ENCODE peak calls at places on chromosomes 12 and 14, in five cellular contexts. One of them, this sample, is unnamed.

GRCh38 chr14:73105727-73106126 is 30.6 kb upstream of the PSEN1 start:
- DNase-seq in PC-9: no peak
- DNase-seq in cardiac fibroblast: no peak
- DNase-seq in CD8-positive, alpha-beta T cell: no peak
- DNase-seq in ascending aorta: no peak
- DNase-seq in this sample: no peak

GRCh38 chr14:50116986-50117385 is 614 bp upstream of the VCPKMT start:
- DNase-seq in PC-9: no peak
- DNase-seq in cardiac fibroblast: no peak
- DNase-seq in CD8-positive, alpha-beta T cell: no peak
- DNase-seq in ascending aorta: no peak
- DNase-seq in this sample: no peak

GRCh38 chr14:68598621-68599447 is 194.0 kb downstream of the ZFP36L1 start:
- DNase-seq in PC-9: peak; percentile 96
- DNase-seq in cardiac fibroblast: peak; percentile 98
- DNase-seq in CD8-positive, alpha-beta T cell: no peak
- DNase-seq in ascending aorta: peak; percentile 83
- DNase-seq in this sample: peak; percentile 94

GRCh38 chr12:98772818-98773217 is 127.7 kb downstream of the APAF1 start:
- DNase-seq in PC-9: no peak
- DNase-seq in cardiac fibroblast: no peak
- DNase-seq in CD8-positive, alpha-beta T cell: no peak
- DNase-seq in ascending aorta: no peak
- DNase-seq in this sample: no peak

GRCh38 chr12:102347761-102348160 is 132.6 kb downstream of the IGF1 start:
- DNase-seq in PC-9: no peak
- DNase-seq in cardiac fibroblast: no peak
- DNase-seq in CD8-positive, alpha-beta T cell: no peak
- DNase-seq in ascending aorta: no peak
- DNase-seq in this sample: no peak

GRCh38 chr14:33714527-33715222 is 236.2 kb downstream of the EGLN3 start:
- DNase-seq in PC-9: peak; percentile 37
- DNase-seq in cardiac fibroblast: peak; percentile 39
- DNase-seq in CD8-positive, alpha-beta T cell: no peak
- DNase-seq in ascending aorta: no peak
- DNase-seq in this sample: no peak

GRCh38 chr14:96586056-96586455 is 83.9 kb downstream of the PAPOLA start:
- DNase-seq in PC-9: no peak
- DNase-seq in cardiac fibroblast: no peak
- DNase-seq in CD8-positive, alpha-beta T cell: no peak
- DNase-seq in ascending aorta: no peak
- DNase-seq in this sample: no peak

GRCh38 chr14:73235531-73236155 is 1.7 kb upstream of the PAPLN start:
- DNase-seq in PC-9: no peak
- DNase-seq in cardiac fibroblast: peak; percentile 46
- DNase-seq in CD8-positive, alpha-beta T cell: no peak
- DNase-seq in ascending aorta: no peak
- DNase-seq in this sample: no peak

GRCh38 chr14:89198544-89199329 is 218.3 kb downstream of the FOXN3 start:
- DNase-seq in PC-9: no peak
- DNase-seq in cardiac fibroblast: no peak
- DNase-seq in CD8-positive, alpha-beta T cell: no peak
- DNase-seq in ascending aorta: no peak
- DNase-seq in this sample: peak; percentile 61

GRCh38 chr14:59346796-59347510 is 118.2 kb downstream of the GPR135 start:
- DNase-seq in PC-9: no peak
- DNase-seq in cardiac fibroblast: peak; percentile 44
- DNase-seq in CD8-positive, alpha-beta T cell: no peak
- DNase-seq in ascending aorta: no peak
- DNase-seq in this sample: no peak

GRCh38 chr12:101839324-101840283 is 8.8 kb upstream of the GNPTAB start:
- DNase-seq in PC-9: no peak
- DNase-seq in cardiac fibroblast: peak; percentile 78
- DNase-seq in CD8-positive, alpha-beta T cell: peak; percentile 73
- DNase-seq in ascending aorta: peak; percentile 79
- DNase-seq in this sample: peak; percentile 58

GRCh38 chr12:117890644-117891043 is 78.1 kb downstream of the KSR2 start:
- DNase-seq in PC-9: no peak
- DNase-seq in cardiac fibroblast: no peak
- DNase-seq in CD8-positive, alpha-beta T cell: no peak
- DNase-seq in ascending aorta: no peak
- DNase-seq in this sample: no peak

GRCh38 chr12:121894633-121895032 is 6.0 kb downstream of the PSMD9 start:
- DNase-seq in PC-9: no peak
- DNase-seq in cardiac fibroblast: peak; percentile 45
- DNase-seq in CD8-positive, alpha-beta T cell: no peak
- DNase-seq in ascending aorta: no peak
- DNase-seq in this sample: no peak

GRCh38 chr14:63713058-63713457 is 14.8 kb downstream of the SGPP1 start:
- DNase-seq in PC-9: no peak
- DNase-seq in cardiac fibroblast: peak; percentile 44
- DNase-seq in CD8-positive, alpha-beta T cell: no peak
- DNase-seq in ascending aorta: no peak
- DNase-seq in this sample: no peak

GRCh38 chr12:57086951-57087688 is 1.8 kb upstream of the NAB2 start:
- DNase-seq in PC-9: no peak
- DNase-seq in cardiac fibroblast: peak; percentile 89
- DNase-seq in CD8-positive, alpha-beta T cell: peak; percentile 95
- DNase-seq in ascending aorta: peak; percentile 97
- DNase-seq in this sample: peak; percentile 84

GRCh38 chr14:23174266-23174665 is 9.2 kb downstream of the SLC7A8 start:
- DNase-seq in PC-9: no peak
- DNase-seq in cardiac fibroblast: peak; percentile 61
- DNase-seq in CD8-positive, alpha-beta T cell: no peak
- DNase-seq in ascending aorta: no peak
- DNase-seq in this sample: no peak

GRCh38 chr12:126051611-126052107 is 986.4 kb downstream of the AACS start:
- DNase-seq in PC-9: peak; percentile 91
- DNase-seq in cardiac fibroblast: peak; percentile 88
- DNase-seq in CD8-positive, alpha-beta T cell: no peak
- DNase-seq in ascending aorta: no peak
- DNase-seq in this sample: no peak

GRCh38 chr14:100530270-100531072 is 56.7 kb downstream of the BEGAIN start:
- DNase-seq in PC-9: no peak
- DNase-seq in cardiac fibroblast: no peak
- DNase-seq in CD8-positive, alpha-beta T cell: no peak
- DNase-seq in ascending aorta: no peak
- DNase-seq in this sample: no peak

GRCh38 chr12:1606021-1606622 is 11.7 kb upstream of the FBXL14 start:
- DNase-seq in PC-9: peak; percentile 94
- DNase-seq in cardiac fibroblast: peak; percentile 95
- DNase-seq in CD8-positive, alpha-beta T cell: peak; percentile 46
- DNase-seq in ascending aorta: peak; percentile 95
- DNase-seq in this sample: peak; percentile 92

GRCh38 chr12:1603621-1604020 is 9.2 kb upstream of the FBXL14 start:
- DNase-seq in PC-9: no peak
- DNase-seq in cardiac fibroblast: no peak
- DNase-seq in CD8-positive, alpha-beta T cell: no peak
- DNase-seq in ascending aorta: no peak
- DNase-seq in this sample: no peak

GRCh38 chr12:1607940-1608782 is 13.8 kb upstream of the FBXL14 start:
- DNase-seq in PC-9: no peak
- DNase-seq in cardiac fibroblast: peak; percentile 66
- DNase-seq in CD8-positive, alpha-beta T cell: no peak
- DNase-seq in ascending aorta: no peak
- DNase-seq in this sample: no peak

GRCh38 chr12:1604464-1604863 is 10.1 kb upstream of the FBXL14 start:
- DNase-seq in PC-9: no peak
- DNase-seq in cardiac fibroblast: no peak
- DNase-seq in CD8-positive, alpha-beta T cell: no peak
- DNase-seq in ascending aorta: no peak
- DNase-seq in this sample: no peak

GRCh38 chr12:1605129-1606020 is 11.0 kb upstream of the FBXL14 start:
- DNase-seq in PC-9: peak; percentile 83
- DNase-seq in cardiac fibroblast: peak; percentile 88
- DNase-seq in CD8-positive, alpha-beta T cell: peak; percentile 61
- DNase-seq in ascending aorta: peak; percentile 83
- DNase-seq in this sample: no peak
- TF ChIP-seq CTCF in PC-9: peak; percentile 90
- TF ChIP-seq CTCF in cardiac fibroblast: peak; percentile 76
- TF ChIP-seq CTCF in CD8-positive, alpha-beta T cell: peak; percentile 64
- TF ChIP-seq CTCF in ascending aorta: peak; percentile 74
- TF ChIP-seq CTCF in this sample: peak; percentile 81

GRCh38 chr12:27710592-27711311 is at the start of gene MRPS35:
- DNase-seq in PC-9: peak; percentile 72
- DNase-seq in cardiac fibroblast: peak; percentile 95
- DNase-seq in CD8-positive, alpha-beta T cell: peak; percentile 89
- DNase-seq in ascending aorta: peak; percentile 95
- DNase-seq in this sample: peak; percentile 91
- TF ChIP-seq CTCF in PC-9: no peak
- TF ChIP-seq CTCF in cardiac fibroblast: no peak
- TF ChIP-seq CTCF in CD8-positive, alpha-beta T cell: no peak
- TF ChIP-seq CTCF in ascending aorta: no peak
- TF ChIP-seq CTCF in this sample: no peak

DNA sequence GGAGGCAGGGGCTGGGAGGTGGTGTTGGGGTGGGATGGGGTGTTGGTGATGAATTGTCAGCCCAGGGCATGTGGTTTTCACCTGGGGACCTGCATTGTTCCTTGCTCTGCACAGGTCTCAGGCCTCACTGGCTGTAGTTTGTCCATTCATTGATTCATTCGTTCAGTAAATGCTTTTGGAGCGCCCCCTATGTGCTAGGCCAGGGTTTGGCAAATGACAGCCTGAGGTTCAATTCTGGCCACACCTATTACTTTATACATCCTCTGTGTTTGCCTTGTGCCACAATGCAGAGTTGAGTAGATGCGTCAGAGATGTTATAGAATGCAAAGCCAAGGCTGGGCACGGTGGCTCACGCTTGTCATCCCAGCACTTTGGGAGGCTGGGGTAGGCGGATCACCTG is 4.7 kb downstream of the ADCK1 start:
- DNase-seq in PC-9: peak; percentile 52
- DNase-seq in cardiac fibroblast: peak; percentile 35
- DNase-seq in CD8-positive, alpha-beta T cell: peak; percentile 5
- DNase-seq in ascending aorta: no peak
- DNase-seq in this sample: no peak
- TF ChIP-seq CTCF in PC-9: peak; percentile 68
- TF ChIP-seq CTCF in cardiac fibroblast: peak; percentile 44
- TF ChIP-seq CTCF in CD8-positive, alpha-beta T cell: no peak
- TF ChIP-seq CTCF in ascending aorta: no peak
- TF ChIP-seq CTCF in this sample: peak; percentile 34

GRCh38 chr12:51421266-51421884 is 3.3 kb upstream of the SLC4A8 start:
- DNase-seq in PC-9: peak; percentile 58
- DNase-seq in cardiac fibroblast: peak; percentile 82
- DNase-seq in CD8-positive, alpha-beta T cell: peak; percentile 25
- DNase-seq in ascending aorta: no peak
- DNase-seq in this sample: no peak

GRCh38 chr12:51424094-51424661 is 453 bp upstream of the SLC4A8 start:
- DNase-seq in PC-9: no peak
- DNase-seq in cardiac fibroblast: no peak
- DNase-seq in CD8-positive, alpha-beta T cell: no peak
- DNase-seq in ascending aorta: no peak
- DNase-seq in this sample: no peak

GRCh38 chr12:51417826-51418225 is 6.8 kb upstream of the SLC4A8 start:
- DNase-seq in PC-9: no peak
- DNase-seq in cardiac fibroblast: no peak
- DNase-seq in CD8-positive, alpha-beta T cell: no peak
- DNase-seq in ascending aorta: no peak
- DNase-seq in this sample: no peak

GRCh38 chr12:51415931-51416330 is 8.7 kb upstream of the SLC4A8 start:
- DNase-seq in PC-9: no peak
- DNase-seq in cardiac fibroblast: no peak
- DNase-seq in CD8-positive, alpha-beta T cell: no peak
- DNase-seq in ascending aorta: no peak
- DNase-seq in this sample: no peak

GRCh38 chr12:51419473-51420228 is 5.0 kb upstream of the SLC4A8 start:
- DNase-seq in PC-9: no peak
- DNase-seq in cardiac fibroblast: no peak
- DNase-seq in CD8-positive, alpha-beta T cell: no peak
- DNase-seq in ascending aorta: no peak
- DNase-seq in this sample: no peak
- TF ChIP-seq CTCF in PC-9: no peak
- TF ChIP-seq CTCF in cardiac fibroblast: no peak
- TF ChIP-seq CTCF in CD8-positive, alpha-beta T cell: no peak
- TF ChIP-seq CTCF in ascending aorta: no peak
- TF ChIP-seq CTCF in this sample: no peak

GRCh38 chr14:21240417-21240816 is 28.8 kb downstream of the HNRNPC start:
- DNase-seq in PC-9: no peak
- DNase-seq in cardiac fibroblast: no peak
- DNase-seq in CD8-positive, alpha-beta T cell: no peak
- DNase-seq in ascending aorta: no peak
- DNase-seq in this sample: no peak

GRCh38 chr14:21238823-21239518 is 30.3 kb downstream of the HNRNPC start:
- DNase-seq in PC-9: no peak
- DNase-seq in cardiac fibroblast: no peak
- DNase-seq in CD8-positive, alpha-beta T cell: no peak
- DNase-seq in ascending aorta: no peak
- DNase-seq in this sample: no peak

GRCh38 chr14:21244546-21244945 is 24.7 kb downstream of the HNRNPC start:
- DNase-seq in PC-9: no peak
- DNase-seq in cardiac fibroblast: no peak
- DNase-seq in CD8-positive, alpha-beta T cell: no peak
- DNase-seq in ascending aorta: no peak
- DNase-seq in this sample: no peak

GRCh38 chr14:21236948-21237797 is 32.1 kb downstream of the HNRNPC start:
- DNase-seq in PC-9: no peak
- DNase-seq in cardiac fibroblast: no peak
- DNase-seq in CD8-positive, alpha-beta T cell: no peak
- DNase-seq in ascending aorta: no peak
- DNase-seq in this sample: no peak

GRCh38 chr14:21241218-21241819 is 27.9 kb downstream of the HNRNPC start:
- DNase-seq in PC-9: no peak
- DNase-seq in cardiac fibroblast: peak; percentile 58
- DNase-seq in CD8-positive, alpha-beta T cell: no peak
- DNase-seq in ascending aorta: no peak
- DNase-seq in this sample: no peak
- TF ChIP-seq CTCF in PC-9: peak; percentile 63
- TF ChIP-seq CTCF in cardiac fibroblast: peak; percentile 18
- TF ChIP-seq CTCF in CD8-positive, alpha-beta T cell: peak; percentile 66
- TF ChIP-seq CTCF in ascending aorta: peak; percentile 37
- TF ChIP-seq CTCF in this sample: peak; percentile 75

GRCh38 chr14:103734081-103734888 is 18.7 kb downstream of the ZFYVE21 start:
- DNase-seq in PC-9: no peak
- DNase-seq in cardiac fibroblast: no peak
- DNase-seq in CD8-positive, alpha-beta T cell: no peak
- DNase-seq in ascending aorta: no peak
- DNase-seq in this sample: no peak
- TF ChIP-seq CTCF in PC-9: no peak
- TF ChIP-seq CTCF in cardiac fibroblast: no peak
- TF ChIP-seq CTCF in CD8-positive, alpha-beta T cell: no peak
- TF ChIP-seq CTCF in ascending aorta: no peak
- TF ChIP-seq CTCF in this sample: no peak

GRCh38 chr14:45526715-45527549 is 273.9 kb upstream of the MIS18BP1 start:
- DNase-seq in PC-9: peak; percentile 56
- DNase-seq in cardiac fibroblast: peak; percentile 17
- DNase-seq in CD8-positive, alpha-beta T cell: no peak
- DNase-seq in ascending aorta: no peak
- DNase-seq in this sample: no peak
- TF ChIP-seq CTCF in PC-9: peak; percentile 72
- TF ChIP-seq CTCF in cardiac fibroblast: peak; percentile 30
- TF ChIP-seq CTCF in CD8-positive, alpha-beta T cell: no peak
- TF ChIP-seq CTCF in ascending aorta: no peak
- TF ChIP-seq CTCF in this sample: no peak